ENCODE peak calls at places on chromosomes 3 and 15, in seven cellular contexts. M is GM12891, I is HepG2, X is H1, Z is SK-N-SH, U is GM12878, K is K562. Y is an unnamed sample.

GRCh38 chr3:52120576-52121458 is 33.4 kb downstream of the POC1A start:
- DNase-seq in M (no peak), I (no peak), X (no peak), Z (no peak), U (no peak), K (no peak), Y (no peak)

GRCh38 chr3:54853573-54854404 is 74.1 kb downstream of the LRTM1 start:
- DNase-seq in M (peak; percentile 66), I (peak; percentile 18), X (peak; percentile 93), Z (peak; percentile 86), U (no peak), K (peak; percentile 65), Y (peak; percentile 54)

GRCh38 chr3:71547254-71548198 is 36.0 kb downstream of the FOXP1 start:
- DNase-seq in M (no peak), I (peak; percentile 90), X (no peak), Z (no peak), U (no peak), K (peak; percentile 25), Y (no peak)

GRCh38 chr3:140920029-140920428 is 21.6 kb upstream of the SLC25A36 start:
- DNase-seq in M (no peak), I (no peak), X (no peak), Z (no peak), U (no peak), K (no peak), Y (no peak)

GRCh38 chr15:59174846-59175831 is 31.5 kb upstream of the LDHAL6B start:
- DNase-seq in M (peak; percentile 23), I (peak; percentile 47), X (peak; percentile 63), Z (peak; percentile 64), U (no peak), K (peak; percentile 64), Y (peak; percentile 27)

GRCh38 chr3:150765949-150766720 is 3.2 kb upstream of the SIAH2 start:
- DNase-seq in M (no peak), I (peak; percentile 97), X (no peak), Z (no peak), U (peak; percentile 85), K (peak; percentile 46), Y (no peak)

GRCh38 chr3:105415981-105416380 is 49.3 kb downstream of the ALCAM start:
- DNase-seq in M (no peak), I (no peak), X (no peak), Z (no peak), U (no peak), K (no peak), Y (no peak)

GRCh38 chr15:31046759-31047359 is 54.7 kb downstream of the TRPM1 start:
- DNase-seq in M (no peak), I (no peak), X (no peak), Z (no peak), U (no peak), K (no peak), Y (no peak)

GRCh38 chr3:51678685-51679084 is 7.6 kb downstream of the TEX264 start:
- DNase-seq in M (no peak), I (no peak), X (no peak), Z (no peak), U (no peak), K (no peak), Y (no peak)

GRCh38 chr15:49435201-49435600 is 12.2 kb downstream of the FGF7 start:
- DNase-seq in M (no peak), I (no peak), X (no peak), Z (no peak), U (no peak), K (no peak), Y (no peak)

GRCh38 chr3:117719316-117719926 is 1009.8 kb downstream of the TUSC7 start:
- DNase-seq in M (peak; percentile 2), I (peak; percentile 8), X (no peak), Z (peak; percentile 36), U (no peak), K (peak; percentile 3), Y (no peak)

GRCh38 chr3:21654662-21655061 is 96.3 kb downstream of the ZNF385D start:
- DNase-seq in M (no peak), I (no peak), X (no peak), Z (no peak), U (no peak), K (no peak), Y (no peak)

GRCh38 chr3:195566797-195567196 is 16.9 kb downstream of the APOD start:
- DNase-seq in M (no peak), I (no peak), X (no peak), Z (peak; percentile 43), U (no peak), K (peak; percentile 68), Y (no peak)

GRCh38 chr3:171458056-171458856 is 1.9 kb downstream of the TNIK start:
- DNase-seq in M (no peak), I (no peak), X (no peak), Z (no peak), U (no peak), K (no peak), Y (no peak)

GRCh38 chr15:90119367-90119766 is 17.1 kb upstream of the IDH2 start:
- DNase-seq in M (no peak), I (no peak), X (no peak), Z (no peak), U (no peak), K (no peak), Y (no peak)

GRCh38 chr15:33395841-33396240 is 85.1 kb downstream of the RYR3 start:
- DNase-seq in M (no peak), I (no peak), X (no peak), Z (no peak), U (no peak), K (no peak), Y (no peak)

GRCh38 chr3:50532062-50532705 is 28.8 kb upstream of the CACNA2D2 start:
- DNase-seq in M (no peak), I (no peak), X (no peak), Z (no peak), U (no peak), K (peak; percentile 20), Y (no peak)

GRCh38 chr3:148642214-148642613 is 55.5 kb upstream of the AGTR1 start:
- DNase-seq in M (no peak), I (no peak), X (no peak), Z (no peak), U (no peak), K (no peak), Y (no peak)

GRCh38 chr3:65596511-65597224 is 442.1 kb downstream of the MAGI1 start:
- DNase-seq in M (no peak), I (no peak), X (peak; percentile 72), Z (peak; percentile 16), U (no peak), K (no peak), Y (no peak)

GRCh38 chr3:29144361-29144760 is 136.5 kb upstream of the RBMS3 start:
- DNase-seq in M (no peak), I (no peak), X (no peak), Z (no peak), U (no peak), K (no peak), Y (no peak)

GRCh38 chr3:126847061-126847460 is 135.9 kb upstream of the PLXNA1 start:
- DNase-seq in M (no peak), I (no peak), X (peak; percentile 31), Z (no peak), U (no peak), K (no peak), Y (no peak)

GRCh38 chr3:126849768-126850167 is 133.1 kb upstream of the PLXNA1 start:
- DNase-seq in M (no peak), I (no peak), X (peak; percentile 33), Z (no peak), U (no peak), K (no peak), Y (no peak)

GRCh38 chr3:126848991-126849390 is 133.9 kb upstream of the PLXNA1 start:
- DNase-seq in M (no peak), I (no peak), X (peak; percentile 32), Z (no peak), U (no peak), K (no peak), Y (no peak)

GRCh38 chr3:126845910-126846309 is 137.0 kb upstream of the PLXNA1 start:
- DNase-seq in M (no peak), I (no peak), X (peak; percentile 43), Z (no peak), U (no peak), K (no peak), Y (no peak)

DNA sequence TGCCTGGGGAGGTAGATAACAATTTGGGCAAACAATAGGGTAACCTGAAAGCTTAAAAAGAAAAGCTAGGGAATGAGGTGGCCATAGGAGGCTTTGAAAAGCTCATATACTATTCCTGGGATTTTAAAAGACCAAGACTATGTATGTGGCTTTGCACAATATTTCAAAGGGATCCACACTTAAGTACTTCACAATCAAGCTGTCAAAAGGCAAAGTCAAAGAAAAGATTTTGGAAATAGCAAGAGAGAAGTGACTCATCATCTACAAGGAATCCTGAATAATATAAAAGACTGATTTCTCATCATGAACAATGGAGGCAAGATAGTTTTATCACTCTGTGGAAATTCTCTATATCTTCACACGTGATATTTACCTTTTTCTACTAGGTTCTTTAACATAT is 136.6 kb upstream of the PLXNA1 start:
- DNase-seq in M (no peak), I (no peak), X (no peak), Z (no peak), U (no peak), K (no peak), Y (no peak)
- TF ChIP-seq POLR2AphosphoS5 in M (no peak), I (no peak), X (no peak), Z (no peak), U (no peak), K (no peak), Y (no peak)

DNA sequence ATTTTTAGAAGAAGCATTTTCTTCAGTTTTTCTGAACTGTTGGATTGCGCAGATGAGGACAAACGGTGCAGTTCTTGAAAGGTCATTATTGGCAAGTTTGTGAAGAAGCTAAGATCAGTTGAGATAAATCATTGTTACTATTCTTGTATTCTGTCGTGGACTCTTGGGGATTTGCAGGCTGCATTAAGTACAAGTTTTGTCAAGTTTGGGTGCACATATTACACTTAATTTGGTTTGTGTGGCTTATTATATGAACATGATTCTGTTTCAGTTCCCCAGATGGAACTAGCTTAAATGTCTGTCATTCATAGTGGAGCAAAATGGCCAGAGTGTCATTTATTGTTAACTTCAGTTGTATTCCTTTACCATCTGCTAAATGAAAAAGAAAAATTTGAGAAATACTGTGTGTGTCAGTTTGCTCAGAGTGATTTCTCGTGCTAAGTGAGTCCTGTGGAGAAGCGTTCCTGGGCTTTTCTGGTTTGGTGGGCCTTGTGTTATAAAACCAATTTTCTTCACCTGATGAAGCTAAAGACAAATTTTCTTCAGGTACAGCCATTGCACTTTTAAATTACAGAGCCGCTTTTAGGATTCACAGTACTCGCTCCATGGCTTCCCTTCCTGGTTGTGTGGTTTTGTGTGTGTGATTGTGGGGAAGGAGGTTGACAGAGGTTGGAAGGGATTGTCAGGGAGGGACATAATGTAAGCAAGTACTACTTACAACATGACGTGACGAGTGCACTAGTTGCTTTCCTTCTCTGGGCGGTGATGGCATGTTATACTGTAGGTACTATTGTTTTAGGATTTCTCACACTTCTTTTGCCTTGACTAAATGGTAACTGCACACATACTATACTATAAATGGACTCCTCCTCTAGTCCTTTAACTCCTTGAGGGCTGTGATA is 1.7 kb downstream of the AKAP13 start:
- DNase-seq in M (no peak), I (no peak), X (no peak), Z (no peak), U (peak; percentile 48), K (no peak), Y (no peak)
- TF ChIP-seq TAF1 in M (no peak), I (no peak), X (no peak), Z (no peak), U (no peak), K (no peak), Y (no peak)

GRCh38 chr3:123353852-123354238 is 95.0 kb downstream of the ADCY5 start:
- DNase-seq in M (no peak), I (no peak), X (no peak), Z (no peak), U (no peak), K (no peak), Y (no peak)
- TF ChIP-seq POLR2AphosphoS5 in M (no peak), I (no peak), X (no peak), Z (no peak), U (no peak), K (no peak), Y (no peak)

GRCh38 chr3:48915296-48915695 is 3.3 kb upstream of the ARIH2 start:
- DNase-seq in M (no peak), I (peak; percentile 32), X (no peak), Z (no peak), U (no peak), K (peak; percentile 44), Y (no peak)
- TF ChIP-seq TAF1 in M (no peak), I (no peak), X (no peak), Z (no peak), U (no peak), K (no peak), Y (no peak)